ENCODE peak calls at places on chromosomes 2 and 18, in five cellular contexts. L is H1, Z is A549, N is AG10803, A is tibial nerve. M is an unnamed sample.

GRCh38 chr2:209383212-209383611 is 40.6 kb upstream of the MAP2 start:
- DNase-seq in L (no peak), Z (peak; percentile 55), N (peak; percentile 54), A (no peak), M (peak; percentile 80)

GRCh38 chr2:129491251-129491817 is 488.1 kb upstream of the RAB6C start:
- DNase-seq in L (no peak), Z (no peak), N (no peak), A (no peak), M (no peak)

GRCh38 chr2:219997341-219997851 is 370.0 kb downstream of the SLC4A3 start:
- DNase-seq in L (peak; percentile 94), Z (peak; percentile 27), N (peak; percentile 23), A (peak; percentile 16), M (peak; percentile 55)

GRCh38 chr2:227325824-227326195 is 759 bp downstream of the MFF start:
- DNase-seq in L (no peak), Z (peak; percentile 37), N (peak; percentile 43), A (no peak), M (peak; percentile 57)

GRCh38 chr2:236109061-236109460 is 59.1 kb downstream of the GBX2 start:
- DNase-seq in L (no peak), Z (no peak), N (no peak), A (no peak), M (no peak)

GRCh38 chr18:28690836-28691835 is 514.2 kb upstream of the CDH2 start:
- DNase-seq in L (no peak), Z (no peak), N (no peak), A (no peak), M (peak; percentile 39)

GRCh38 chr2:160022162-160022561 is 40.3 kb downstream of the PLA2R1 start:
- DNase-seq in L (no peak), Z (no peak), N (no peak), A (no peak), M (no peak)

GRCh38 chr2:73700661-73701447 is 36.3 kb downstream of the TPRKB start:
- DNase-seq in L (no peak), Z (no peak), N (no peak), A (no peak), M (no peak)

GRCh38 chr2:208064220-208064951 is 39.1 kb upstream of the PLEKHM3 start:
- DNase-seq in L (no peak), Z (peak; percentile 23), N (peak; percentile 93), A (no peak), M (peak; percentile 92)

GRCh38 chr2:23707096-23707495 is 219.8 kb downstream of the ATAD2B start:
- DNase-seq in L (no peak), Z (no peak), N (no peak), A (no peak), M (no peak)

GRCh38 chr2:20223345-20224190 is 1.4 kb downstream of the SDC1 start:
- DNase-seq in L (peak; percentile 79), Z (peak; percentile 77), N (peak; percentile 62), A (no peak), M (peak; percentile 50)

GRCh38 chr2:102558463-102558862 is 60.9 kb upstream of the SLC9A2 start:
- DNase-seq in L (no peak), Z (no peak), N (no peak), A (no peak), M (no peak)

GRCh38 chr2:27303093-27304025 is 4.9 kb downstream of the UCN start:
- DNase-seq in L (peak; percentile 64), Z (peak; percentile 80), N (peak; percentile 73), A (no peak), M (peak; percentile 56)

GRCh38 chr18:24368749-24369148 is 28.9 kb downstream of the OSBPL1A start:
- DNase-seq in L (no peak), Z (no peak), N (no peak), A (no peak), M (no peak)

GRCh38 chr2:15965564-15966019 is 25.2 kb downstream of the MYCN start:
- DNase-seq in L (no peak), Z (no peak), N (no peak), A (no peak), M (no peak)

GRCh38 chr2:96760986-96761832 is 507 bp downstream of the CNNM4 start:
- DNase-seq in L (no peak), Z (peak; percentile 42), N (peak; percentile 28), A (no peak), M (peak; percentile 32)

GRCh38 chr2:11753886-11754704 is 7.7 kb downstream of the LPIN1 start:
- DNase-seq in L (no peak), Z (peak; percentile 37), N (peak; percentile 52), A (no peak), M (peak; percentile 61)

GRCh38 chr2:57544626-57545025 is 502.0 kb upstream of the VRK2 start:
- DNase-seq in L (no peak), Z (no peak), N (no peak), A (no peak), M (no peak)

DNA sequence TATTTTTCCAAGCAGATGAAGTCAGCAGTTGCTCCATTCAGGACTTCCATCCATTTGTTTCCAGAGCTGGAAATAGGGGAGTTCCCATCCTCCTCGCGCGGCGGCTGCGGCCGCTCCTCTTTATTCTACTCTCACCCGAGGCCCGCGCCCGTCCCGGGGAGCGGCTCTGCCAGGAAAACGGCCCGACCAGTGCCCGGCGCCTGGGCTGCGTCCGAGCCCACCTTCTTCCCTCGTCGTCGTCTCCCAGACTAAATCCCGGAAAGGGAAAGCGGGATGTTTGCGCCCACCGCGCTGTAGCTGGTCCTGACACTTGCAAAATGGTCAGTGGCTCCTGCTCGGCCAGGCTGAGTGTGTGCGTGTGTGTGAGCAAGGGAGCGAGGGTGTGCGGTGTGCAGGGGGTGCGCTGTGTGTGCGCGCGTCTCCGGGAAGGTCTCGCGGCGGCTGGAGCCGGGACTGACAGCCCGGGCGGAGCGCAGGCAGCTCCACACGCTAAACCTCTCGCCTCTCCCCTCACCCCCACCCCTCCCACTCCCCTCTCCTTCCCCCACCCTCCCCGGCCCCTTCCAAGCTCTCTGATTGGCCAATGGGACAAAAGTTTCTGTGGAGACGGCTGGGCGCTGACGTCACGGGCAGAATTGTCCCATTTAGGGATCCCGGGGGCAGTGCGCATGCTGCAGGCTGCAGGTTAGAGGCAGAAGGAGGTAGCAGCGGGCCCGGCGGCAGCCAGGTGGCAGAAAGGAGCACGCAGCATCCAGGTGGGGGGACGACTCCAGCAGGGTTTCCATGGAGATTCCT is at the start of gene NOL4:
- DNase-seq in L (peak; percentile 93), Z (peak; percentile 4), N (no peak), A (no peak), M (peak; percentile 60)
- TF ChIP-seq CTCF in L (peak; percentile 79), Z (no peak), N (no peak), A (no peak), M (peak; percentile 45)

GRCh38 chr2:82062469-82062868 is 1757.9 kb upstream of the LRRTM1 start:
- DNase-seq in L (no peak), Z (no peak), N (no peak), A (no peak), M (no peak)
- H3K4me3 ChIP-seq in L (no peak overlapping the region), Z (no peak overlapping the region), N (no peak overlapping the region), A (no peak overlapping the region), M (no peak overlapping the region)

GRCh38 chr18:55343396-55344073 is 244.5 kb downstream of the TCF4 start:
- DNase-seq in L (no peak), Z (peak; percentile 6), N (peak; percentile 50), A (no peak), M (peak; percentile 56)
- TF ChIP-seq CTCF in L (peak; percentile 10), Z (peak; percentile 39), N (peak; percentile 82), A (peak; percentile 55), M (peak; percentile 60)

GRCh38 chr2:179911569-179911968 is 50.2 kb upstream of the ZNF385B start:
- DNase-seq in L (no peak), Z (no peak), N (no peak), A (no peak), M (no peak)
- H3K4me3 ChIP-seq in L (no peak overlapping the region), Z (no peak overlapping the region), N (no peak overlapping the region), A (no peak overlapping the region), M (no peak overlapping the region)

GRCh38 chr2:9768388-9768787 is 74.9 kb upstream of the TAF1B start:
- DNase-seq in L (peak; percentile 77), Z (no peak), N (no peak), A (peak; percentile 5), M (no peak)
- TF ChIP-seq CTCF in L (peak; percentile 65), Z (no peak), N (no peak), A (no peak), M (peak; percentile 44)

GRCh38 chr2:85600951-85601770 is 1.3 kb downstream of the TMEM150A start:
- DNase-seq in L (no peak), Z (no peak), N (no peak), A (no peak), M (no peak)
- H3K4me3 ChIP-seq in L (no peak overlapping the region), Z (peak overlapping the region; percentile 66), N (peak overlapping the region; percentile 79), A (peak overlapping the region; percentile 64), M (peak overlapping the region; percentile 80)

DNA sequence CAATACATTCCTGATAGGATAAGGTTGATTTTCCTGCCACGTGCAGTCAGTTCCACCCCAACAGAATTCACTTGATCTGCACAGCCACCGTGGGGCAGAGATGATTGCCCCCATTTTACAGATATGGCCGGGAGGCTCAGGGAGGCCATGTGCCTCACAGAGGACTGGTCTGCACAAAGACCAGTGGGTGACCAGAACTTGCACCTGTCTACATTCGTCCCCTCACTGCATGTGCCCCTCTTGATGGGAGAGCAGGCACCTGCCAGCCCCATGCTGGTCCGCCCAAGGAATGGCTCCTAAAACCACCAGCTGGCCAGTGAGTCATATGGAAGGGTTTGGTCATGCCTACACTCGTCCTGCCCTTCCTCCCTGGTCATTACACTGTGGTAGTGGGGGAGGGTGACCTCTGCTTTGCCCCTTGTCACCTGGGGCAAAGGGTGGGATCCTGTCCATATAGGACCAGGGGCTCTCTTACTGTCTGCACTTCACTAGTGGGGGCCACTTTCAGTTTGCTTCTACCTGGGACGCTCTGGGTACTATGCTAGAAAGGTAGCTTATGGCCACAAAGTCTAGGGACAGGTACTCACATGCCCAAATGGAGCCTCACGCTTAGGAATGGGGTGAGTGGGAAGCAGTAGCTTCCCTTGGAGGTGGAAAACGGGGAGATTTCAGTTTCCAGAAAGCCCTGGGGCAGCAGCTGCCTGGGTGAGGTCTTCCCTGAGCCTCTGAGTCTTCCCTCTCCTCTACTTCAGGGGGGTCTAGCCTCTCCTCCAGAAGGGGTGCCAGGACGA is 14.7 kb downstream of the RRM2 start:
- DNase-seq in L (no peak), Z (no peak), N (no peak), A (no peak), M (no peak)
- TF ChIP-seq CTCF in L (no peak), Z (no peak), N (no peak), A (no peak), M (no peak)

GRCh38 chr2:25620077-25620476 is 53.3 kb downstream of the DTNB start:
- DNase-seq in L (no peak), Z (no peak), N (no peak), A (no peak), M (no peak)

GRCh38 chr2:25620711-25621110 is 52.7 kb downstream of the DTNB start:
- DNase-seq in L (no peak), Z (no peak), N (no peak), A (no peak), M (no peak)

GRCh38 chr2:25617948-25618646 is 55.3 kb downstream of the DTNB start:
- DNase-seq in L (no peak), Z (peak; percentile 52), N (peak; percentile 66), A (no peak), M (peak; percentile 94)

GRCh38 chr2:25619187-25619586 is 54.2 kb downstream of the DTNB start:
- DNase-seq in L (no peak), Z (no peak), N (no peak), A (no peak), M (no peak)

DNA sequence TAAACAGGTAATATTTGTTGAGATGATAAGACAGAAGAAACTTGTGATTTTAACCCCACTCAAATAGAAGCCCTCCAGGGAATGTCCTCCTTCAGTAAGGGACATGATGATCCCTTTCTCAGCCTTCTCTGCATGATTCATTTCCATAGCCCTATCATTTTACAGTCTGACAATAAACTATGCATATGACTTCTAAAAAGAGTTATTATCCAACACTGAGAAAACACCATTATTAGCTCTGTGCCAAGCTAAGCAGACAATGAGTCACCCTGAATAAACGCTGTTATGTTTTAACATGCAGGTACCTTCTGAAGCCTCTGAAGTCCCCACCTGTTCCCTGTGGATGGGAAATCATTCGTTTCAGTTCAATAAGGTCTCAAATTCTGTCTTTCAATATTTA is 54.7 kb downstream of the DTNB start:
- DNase-seq in L (no peak), Z (peak; percentile 73), N (peak; percentile 34), A (no peak), M (peak; percentile 87)
- H3K4me3 ChIP-seq in L (no peak overlapping the region), Z (no peak overlapping the region), N (no peak overlapping the region), A (no peak overlapping the region), M (no peak overlapping the region)

M was measured in astrocyte of the spinal cord.